ENCODE peak calls at places on chromosomes 4 and X, in four cellular contexts. U is IMR-90, C is GM23248, J is A549. A is an unnamed sample.

GRCh38 chrX:44400588-44400987 is 57.1 kb upstream of the EFHC2 start:
- DNase-seq in J (no peak), C (peak), U (peak), A (no peak)

GRCh38 chr4:7847206-7847605 is 92.5 kb downstream of the AFAP1 start:
- DNase-seq in C (no peak), U (no peak), J (no peak), A (no peak)

GRCh38 chrX:9520211-9520590 is 55.3 kb downstream of the TBL1X start:
- DNase-seq in C (no peak), U (no peak), J (no peak), A (peak)

GRCh38 chr4:142347241-142347640 is 498.9 kb downstream of the INPP4B start:
- DNase-seq in U (peak), J (no peak), C (peak), A (no peak)

GRCh38 chr4:86155766-86156165 is 204.1 kb downstream of the MAPK10 start:
- DNase-seq in J (no peak), C (no peak), U (no peak), A (no peak)

GRCh38 chr4:88818650-88819470 is 121.2 kb upstream of the NAP1L5 start:
- DNase-seq in J (peak), U (peak), C (peak), A (peak)

GRCh38 chr4:31193516-31193915 is 473.3 kb downstream of the PCDH7 start:
- DNase-seq in C (no peak), U (no peak), J (no peak), A (no peak)

GRCh38 chr4:144754562-144755410 is 108.8 kb downstream of the HHIP start:
- DNase-seq in U (peak), C (peak), J (no peak), A (peak)

GRCh38 chr4:67751260-67751659 is 2.9 kb downstream of the GNRHR start:
- DNase-seq in U (peak), C (peak), J (no peak), A (no peak)

GRCh38 chr4:10200869-10201268 is 84.3 kb upstream of the WDR1 start:
- DNase-seq in J (no peak), U (no peak), C (no peak), A (no peak)

GRCh38 chr4:107665001-107665400 is 55.0 kb downstream of the PAPSS1 start:
- DNase-seq in J (no peak), U (peak), C (peak), A (no peak)

GRCh38 chr4:15368906-15369305 is 58.9 kb upstream of the C1QTNF7 start:
- DNase-seq in C (peak), U (peak), J (no peak), A (no peak)

GRCh38 chr4:142585411-142585810 is 260.7 kb downstream of the INPP4B start:
- DNase-seq in U (peak), J (no peak), C (peak), A (no peak)

GRCh38 chrX:29531336-29531735 is 684.0 kb upstream of the MAGEB2 start:
- DNase-seq in J (no peak), C (no peak), U (no peak), A (no peak)

GRCh38 chr4:151675366-151676060 is 85.3 kb downstream of the GATB start:
- DNase-seq in C (peak), U (no peak), J (no peak), A (no peak)

GRCh38 chrX:89021964-89022363 is 274.9 kb downstream of the CPXCR1 start:
- DNase-seq in J (no peak), C (no peak), U (no peak), A (no peak)

GRCh38 chrX:150517303-150517896 is 51.0 kb upstream of the MTM1 start:
- DNase-seq in J (no peak), U (peak), C (peak), A (no peak)

GRCh38 chrX:149060921-149061320 is 444.2 kb downstream of the IDS start:
- DNase-seq in C (peak), J (no peak), U (no peak), A (no peak)

GRCh38 chrX:107713205-107714195 is 62.1 kb downstream of the TSC22D3 start:
- DNase-seq in C (peak), J (no peak), U (no peak), A (no peak)

GRCh38 chr4:182560358-182560757 is 317.2 kb downstream of the TENM3 start:
- DNase-seq in J (no peak), U (peak), C (no peak), A (peak)

GRCh38 chr4:151644625-151645024 is 116.2 kb downstream of the GATB start:
- DNase-seq in C (peak), J (no peak), U (no peak), A (peak)

GRCh38 chr4:123418486-123418931 is 21.9 kb downstream of the SPRY1 start:
- DNase-seq in C (peak), J (no peak), U (peak), A (peak)

GRCh38 chrX:48971325-48972213 is at the start of gene KCND1:
- DNase-seq in U (peak), C (peak), J (no peak), A (peak)

GRCh38 chr4:84796388-84796787 is 170.1 kb downstream of the WDFY3 start:
- DNase-seq in U (no peak), J (no peak), C (no peak), A (peak)

GRCh38 chr4:48315728-48316630 is 25.4 kb upstream of the SLAIN2 start:
- DNase-seq in J (peak), U (peak), C (peak), A (peak)

GRCh38 chr4:150581206-150581605 is 745 bp upstream of the MAB21L2 start:
- DNase-seq in J (no peak), C (no peak), U (no peak), A (no peak)

GRCh38 chr4:39348371-39349265 is 17.5 kb downstream of the RFC1 start:
- DNase-seq in U (peak), C (peak), J (no peak), A (no peak)

GRCh38 chr4:130576218-130576617 is 1480.3 kb downstream of the C4orf33 start:
- DNase-seq in J (no peak), U (no peak), C (no peak), A (peak)

GRCh38 chr4:108466936-108467902 is 153.2 kb upstream of the RPL34 start:
- DNase-seq in U (peak), C (peak), J (no peak), A (peak)

GRCh38 chrX:107454302-107454701 is 4.8 kb downstream of the FRMPD3 start:
- DNase-seq in J (no peak), C (peak), U (peak), A (no peak)

GRCh38 chr4:13793020-13793710 is 165.6 kb upstream of the BOD1L1 start:
- DNase-seq in U (no peak), J (no peak), C (no peak), A (no peak)

GRCh38 chr4:116839826-116840225 is 245.6 kb downstream of the TRAM1L1 start:
- DNase-seq in C (no peak), J (no peak), U (no peak), A (no peak)

GRCh38 chr4:1463088-1463926 is 57.1 kb upstream of the NKX1-1 start:
- DNase-seq in J (no peak), C (peak), U (peak), A (no peak)

GRCh38 chrX:121146059-121146628 is 98.7 kb downstream of the GLUD2 start:
- DNase-seq in C (peak), U (no peak), J (no peak), A (no peak)

GRCh38 chr4:182194115-182194834 is 48.9 kb upstream of the TENM3 start:
- DNase-seq in C (no peak), U (no peak), J (no peak), A (no peak)

GRCh38 chr4:138301536-138301935 is 59.4 kb upstream of the SLC7A11 start:
- DNase-seq in C (no peak), J (no peak), U (no peak), A (peak)

GRCh38 chr4:81632581-81633247 is 161.0 kb upstream of the RASGEF1B start:
- DNase-seq in U (no peak), J (no peak), C (peak), A (no peak)

GRCh38 chr4:119037709-119038463 is 97.7 kb upstream of the MYOZ2 start:
- DNase-seq in C (peak), U (no peak), J (no peak), A (no peak)

GRCh38 chr4:94641702-94642560 is 115.8 kb upstream of the BMPR1B start:
- DNase-seq in U (peak), J (peak), C (peak), A (no peak)

DNA sequence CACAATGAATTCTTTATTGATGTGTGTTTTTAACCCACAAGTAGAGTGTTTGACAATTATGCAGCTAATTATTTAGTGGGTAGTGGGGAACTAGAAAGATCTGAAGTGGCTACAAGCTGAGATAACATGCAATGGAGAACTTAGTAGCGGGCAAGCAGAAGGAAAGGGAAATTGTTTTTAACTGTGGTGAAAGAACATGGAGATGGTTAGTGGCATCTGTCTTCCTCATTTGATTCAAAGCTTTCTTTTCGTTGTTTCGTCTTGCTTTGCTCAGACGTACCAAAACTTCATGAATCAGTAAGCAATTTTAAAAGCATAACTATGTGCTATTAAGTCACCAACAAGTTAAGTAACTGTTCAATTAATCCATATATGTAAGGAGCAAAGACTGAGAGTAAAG is 169.9 kb downstream of the BANK1 start:
- DNase-seq in J (no peak), U (no peak), C (no peak), A (no peak)
- H3K4me2 ChIP-seq in J (no peak), U (no peak), C (no peak), A (no peak)

GRCh38 chrX:40087574-40088298 is 10.0 kb downstream of the BCOR start:
- DNase-seq in U (peak), J (no peak), C (no peak), A (no peak)
- H3K4me2 ChIP-seq in U (peak), J (peak), C (no peak), A (peak)

GRCh38 chr4:105896461-105896939 is 1.2 kb downstream of the NPNT start:
- DNase-seq in J (no peak), C (no peak), U (no peak), A (no peak)

GRCh38 chr4:105894570-105895323 is 524 bp upstream of the NPNT start:
- DNase-seq in C (peak), J (no peak), U (no peak), A (no peak)

GRCh38 chr4:105895609-105896460 is 564 bp downstream of the NPNT start:
- DNase-seq in J (peak), U (no peak), C (peak), A (no peak)

GRCh38 chr4:105896984-105897760 is 1.9 kb downstream of the NPNT start:
- DNase-seq in C (no peak), U (no peak), J (no peak), A (no peak)

DNA sequence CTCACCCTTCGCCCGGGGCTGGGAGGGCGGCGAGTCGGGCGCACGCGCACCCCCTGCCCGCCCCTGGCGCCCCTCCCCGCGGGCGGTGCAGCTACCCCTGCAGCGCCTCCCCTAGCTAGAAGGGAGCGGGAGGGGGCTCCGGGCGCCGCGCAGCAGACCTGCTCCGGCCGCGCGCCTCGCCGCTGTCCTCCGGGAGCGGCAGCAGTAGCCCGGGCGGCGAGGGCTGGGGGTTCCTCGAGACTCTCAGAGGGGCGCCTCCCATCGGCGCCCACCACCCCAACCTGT is at the start of gene NPNT:
- DNase-seq in U (no peak), C (no peak), J (no peak), A (no peak)
- H3K4me2 ChIP-seq in U (peak), C (peak), J (peak), A (peak)

GRCh38 chr4:113576947-113577678 is 184.4 kb downstream of the CAMK2D start:
- DNase-seq in J (no peak), C (no peak), U (no peak), A (no peak)
- H3K4me2 ChIP-seq in J (no peak), C (no peak), U (no peak), A (no peak)